ENCODE peak calls at places on chromosomes 6 and 20, in six cellular contexts. D is endodermal cell, E is psoas muscle, R is left ventricle myocardium inferior, G is cardiac fibroblast, M is keratinocyte. O is an unnamed sample.

GRCh38 chr6:168272379-168273011 is 47.1 kb downstream of the DACT2 start:
- DNase-seq in E (no peak), G (no peak), M (no peak), R (no peak), D (peak), O (no peak)

GRCh38 chr6:168207421-168208175 is 112.0 kb downstream of the DACT2 start:
- DNase-seq in E (no peak), M (no peak), R (no peak), G (no peak), D (peak), O (no peak)

GRCh38 chr6:130906736-130907381 is 79.7 kb downstream of the SMLR1 start:
- DNase-seq in M (no peak), D (no peak), G (peak), R (no peak), E (no peak), O (peak)

GRCh38 chr20:32959351-32960221 is 44.6 kb downstream of the SUN5 start:
- DNase-seq in R (no peak), G (no peak), M (no peak), E (no peak), D (peak), O (no peak)

GRCh38 chr20:44080646-44081267 is 106.2 kb downstream of the JPH2 start:
- DNase-seq in D (peak), G (peak), E (peak), M (no peak), R (peak), O (peak)

GRCh38 chr6:30954631-30955366 is 14.0 kb downstream of the MUCL3 start:
- DNase-seq in M (no peak), G (no peak), R (no peak), D (peak), E (peak), O (no peak)

GRCh38 chr20:3766832-3767433 is 620 bp downstream of the ADISSP start:
- DNase-seq in D (no peak), M (no peak), E (no peak), G (no peak), R (no peak), O (no peak)

GRCh38 chr6:160634706-160635105 is 29.4 kb downstream of the LPA start:
- DNase-seq in D (no peak), M (peak), E (no peak), G (no peak), R (no peak), O (no peak)

GRCh38 chr20:38298768-38299288 is 5.1 kb upstream of the BPI start:
- DNase-seq in E (peak), R (peak), D (no peak), G (peak), M (no peak), O (peak)

GRCh38 chr6:100188754-100189153 is 194.7 kb upstream of the MCHR2 start:
- DNase-seq in R (no peak), D (no peak), G (peak), E (no peak), M (no peak), O (no peak)

GRCh38 chr6:121999458-122000065 is 399.9 kb upstream of the HSF2 start:
- DNase-seq in G (no peak), E (no peak), R (no peak), D (no peak), M (no peak), O (no peak)

GRCh38 chr6:37988696-37989095 is 169.2 kb downstream of the ZFAND3 start:
- DNase-seq in R (no peak), M (no peak), D (no peak), G (no peak), E (no peak), O (no peak)

GRCh38 chr6:88975369-88975768 is 12.0 kb upstream of the RNGTT start:
- DNase-seq in D (peak), E (no peak), G (no peak), M (no peak), R (no peak), O (no peak)

GRCh38 chr6:35359744-35360348 is 17.5 kb downstream of the PPARD start:
- DNase-seq in M (no peak), R (peak), G (peak), D (no peak), E (no peak), O (peak)

GRCh38 chr6:45327956-45328522 is at the start of gene RUNX2:
- DNase-seq in R (no peak), M (no peak), E (no peak), D (peak), G (peak), O (peak)

GRCh38 chr6:558089-558488 is 98.8 kb downstream of the HUS1B start:
- DNase-seq in D (no peak), G (peak), R (no peak), E (no peak), M (no peak), O (peak)

GRCh38 chr6:26053929-26054658 is 33.1 kb upstream of the HFE start:
- DNase-seq in G (peak), E (no peak), R (no peak), D (no peak), M (no peak), O (peak)

GRCh38 chr6:26270121-26270861 is 94.7 kb upstream of the BTN3A2 start:
- DNase-seq in G (peak), R (no peak), E (no peak), D (no peak), M (no peak), O (peak)

GRCh38 chr6:136654086-136654485 is 103.9 kb upstream of the MAP7 start:
- DNase-seq in G (no peak), M (no peak), D (no peak), E (no peak), R (no peak), O (no peak)

GRCh38 chr20:6768228-6769185 is 1.0 kb downstream of the BMP2 start:
- DNase-seq in M (no peak), G (peak), R (peak), D (peak), E (peak), O (no peak)

GRCh38 chr6:64694356-64694755 is 1012.7 kb downstream of the EYS start:
- DNase-seq in E (no peak), G (no peak), R (no peak), M (no peak), D (no peak), O (no peak)

GRCh38 chr20:57783956-57784837 is 74.4 kb upstream of the PMEPA1 start:
- DNase-seq in E (no peak), R (no peak), G (no peak), D (peak), M (no peak), O (no peak)

GRCh38 chr6:132461958-132462357 is 51.0 kb downstream of the STX7 start:
- DNase-seq in D (no peak), R (no peak), E (no peak), M (no peak), G (no peak), O (no peak)

GRCh38 chr20:43140719-43141118 is 49.0 kb downstream of the PTPRT start:
- DNase-seq in G (no peak), E (no peak), D (no peak), R (no peak), M (no peak), O (no peak)

GRCh38 chr20:57657537-57658446 is 37.6 kb upstream of the ZBP1 start:
- DNase-seq in R (peak), E (peak), M (peak), G (no peak), D (peak), O (no peak)

GRCh38 chr6:28929887-28930620 is 6.3 kb upstream of the TRIM27 start:
- DNase-seq in E (no peak), R (no peak), G (no peak), M (no peak), D (no peak), O (peak)

GRCh38 chr6:103273048-103273447 is 1586.7 kb downstream of the HACE1 start:
- DNase-seq in M (no peak), R (no peak), D (no peak), G (peak), E (no peak), O (no peak)

DNA sequence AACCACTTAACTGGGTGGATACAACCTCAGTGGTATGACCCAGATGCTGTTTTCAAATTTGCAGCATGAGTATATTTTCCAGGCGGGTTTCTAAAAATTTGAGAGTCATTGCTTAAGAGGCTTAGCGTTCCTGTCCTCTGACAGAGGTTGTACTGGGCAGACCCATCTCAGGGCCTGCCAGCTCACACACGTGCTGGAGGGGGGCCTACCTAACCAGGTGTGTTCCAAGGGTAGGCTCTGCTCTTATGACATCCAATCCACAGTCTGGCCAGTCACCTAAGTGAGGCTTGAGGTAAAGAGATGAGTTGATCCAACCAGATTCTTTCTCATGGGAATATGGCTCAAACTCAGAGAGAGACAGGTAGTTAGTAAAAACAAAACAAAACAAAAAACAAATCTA is 1.3 kb downstream of the LYRM4 start:
- DNase-seq in R (no peak), G (no peak), D (no peak), E (no peak), M (no peak), O (no peak)
- H3K4me3 ChIP-seq in R (peak), G (no peak), D (peak), E (peak), M (peak), O (no peak)

GRCh38 chr6:43125555-43125954 is 45.5 kb upstream of the SRF start:
- DNase-seq in D (no peak), R (no peak), M (no peak), G (peak), E (no peak), O (peak)
- TF ChIP-seq CTCF in D (no peak), R (no peak), M (no peak), G (no peak), E (no peak), O (no peak)

GRCh38 chr6:157514659-157515496 is 133.9 kb downstream of the ZDHHC14 start:
- DNase-seq in M (no peak), G (peak), R (no peak), D (no peak), E (peak), O (peak)

GRCh38 chr6:157513619-157514485 is 132.9 kb downstream of the ZDHHC14 start:
- DNase-seq in E (no peak), R (no peak), G (no peak), D (no peak), M (no peak), O (no peak)

GRCh38 chr6:157510329-157511188 is 129.6 kb downstream of the ZDHHC14 start:
- DNase-seq in G (no peak), R (no peak), E (no peak), D (no peak), M (no peak), O (no peak)

GRCh38 chr6:157512081-157512682 is 131.2 kb downstream of the ZDHHC14 start:
- DNase-seq in E (no peak), R (no peak), D (no peak), M (no peak), G (no peak), O (no peak)

GRCh38 chr6:157513004-157513603 is 132.1 kb downstream of the ZDHHC14 start:
- DNase-seq in G (no peak), R (no peak), M (no peak), D (no peak), E (no peak), O (no peak)
- H3K4me3 ChIP-seq in G (no peak), R (no peak), M (no peak), D (no peak), E (no peak), O (no peak)

GRCh38 chr20:46576774-46577395 is 26.4 kb upstream of the OCSTAMP start:
- DNase-seq in D (peak), G (no peak), E (no peak), M (no peak), R (no peak), O (no peak)
- TF ChIP-seq CTCF in D (no peak), G (no peak), E (no peak), M (no peak), R (no peak), O (no peak)

GRCh38 chr20:59004493-59004762 is 2.6 kb downstream of the CTSZ start:
- DNase-seq in G (no peak), D (no peak), E (peak), M (no peak), R (peak), O (no peak)
- H3K4me3 ChIP-seq in G (no peak), D (no peak), E (no peak), M (no peak), R (peak), O (no peak)

DNA sequence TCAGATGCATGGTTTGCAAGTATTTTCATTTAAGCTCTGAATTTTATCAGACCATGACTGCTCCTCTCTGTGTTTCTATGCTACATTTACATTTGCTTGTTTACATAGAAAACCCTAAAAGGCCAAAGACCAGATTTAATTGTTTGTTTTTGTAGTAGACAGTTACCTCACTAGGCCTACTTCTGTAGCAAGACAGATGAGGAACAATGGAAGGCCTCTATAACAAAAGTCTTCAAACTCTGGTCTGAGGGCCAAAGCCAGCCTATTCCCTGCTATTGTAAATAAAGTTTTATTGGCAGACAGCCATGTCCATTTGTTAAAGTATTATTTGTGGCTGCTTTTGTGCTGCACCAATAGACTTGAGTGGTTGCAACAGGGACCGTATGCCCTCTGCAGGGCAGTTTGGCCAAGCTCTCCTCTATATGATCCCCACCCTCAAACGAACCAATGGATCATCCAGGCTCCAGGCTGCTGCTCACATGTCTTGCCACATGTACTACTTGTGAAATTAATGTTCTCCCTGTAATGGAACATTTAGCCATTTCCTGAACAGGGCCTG is 182.0 kb downstream of the DOK5 start:
- DNase-seq in G (no peak), R (no peak), E (no peak), M (no peak), D (no peak), O (peak)
- TF ChIP-seq CTCF in G (no peak), R (no peak), E (no peak), M (no peak), D (peak), O (no peak)

DNA sequence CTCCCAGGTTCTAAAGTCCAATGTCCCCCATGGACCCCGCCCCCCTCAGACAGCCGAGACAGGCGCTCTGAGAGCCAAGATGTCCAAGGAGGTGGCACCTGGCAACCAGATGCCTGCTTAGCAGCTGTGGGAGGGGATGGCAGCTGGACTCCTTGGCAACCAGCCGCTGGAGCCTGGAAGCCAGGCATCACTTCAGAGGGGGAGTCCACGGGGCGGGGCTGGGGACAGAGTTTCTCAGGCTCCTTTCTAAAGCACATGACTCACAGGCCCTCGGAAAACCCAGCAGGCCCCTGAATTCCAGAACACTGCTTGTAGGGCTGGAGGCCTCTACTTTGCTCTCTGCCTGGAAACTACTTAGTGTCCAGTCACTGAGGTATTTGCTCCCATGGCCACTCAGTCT is 51.5 kb downstream of the PREX1 start:
- DNase-seq in R (no peak), D (no peak), G (peak), E (peak), M (no peak), O (peak)
- H3K4me3 ChIP-seq in R (no peak), D (no peak), G (no peak), E (no peak), M (no peak), O (no peak)